ENCODE peak calls at places on chromosomes 1 and 21, in four cellular contexts. F is NCI-H1092, C is activated T-helper 1 cell treated with Interleukin-2 at 50 U/mL for 16 hours, S is endothelial cell. W is an unnamed sample.

GRCh38 chr1:67616394-67616985 is 68.5 kb upstream of the GADD45A start:
- DNase-seq in S (no peak), C (no peak), F (no peak), W (no peak)

GRCh38 chr21:28136687-28137086 is 856.0 kb downstream of the LTN1 start:
- DNase-seq in C (no peak), S (no peak), F (no peak), W (no peak)

GRCh38 chr1:33930346-33931114 is 66.7 kb downstream of the HMGB4 start:
- DNase-seq in C (no peak), F (peak), S (no peak), W (no peak)

GRCh38 chr21:25636727-25637126 is 2.3 kb upstream of the JAM2 start:
- DNase-seq in S (no peak), F (no peak), C (no peak), W (no peak)

GRCh38 chr21:15050588-15051377 is 14.0 kb downstream of the NRIP1 start:
- DNase-seq in F (no peak), S (no peak), C (no peak), W (no peak)

GRCh38 chr1:92599184-92599583 is 112.5 kb upstream of the GFI1 start:
- DNase-seq in F (no peak), C (no peak), S (no peak), W (no peak)

GRCh38 chr1:111399792-111400610 is 27.5 kb downstream of the OVGP1 start:
- DNase-seq in S (peak), C (no peak), F (no peak), W (no peak)

GRCh38 chr1:212218911-212219310 is 66.3 kb upstream of the PPP2R5A start:
- DNase-seq in F (no peak), C (no peak), S (no peak), W (no peak)

GRCh38 chr1:169321539-169321938 is 46.1 kb downstream of the NME7 start:
- DNase-seq in S (no peak), F (no peak), C (no peak), W (no peak)

GRCh38 chr1:205356424-205357151 is at the start of gene KLHDC8A:
- DNase-seq in C (no peak), S (no peak), F (peak), W (no peak)

GRCh38 chr21:37460196-37460595 is 93.6 kb downstream of the DYRK1A start:
- DNase-seq in F (no peak), S (peak), C (no peak), W (no peak)

GRCh38 chr1:33055210-33055991 is 18.7 kb upstream of the AK2 start:
- DNase-seq in S (peak), F (peak), C (no peak), W (no peak)

GRCh38 chr1:51170342-51170741 is 65.7 kb upstream of the RNF11 start:
- DNase-seq in C (no peak), F (no peak), S (no peak), W (no peak)

GRCh38 chr1:169186106-169186505 is 79.6 kb downstream of the ATP1B1 start:
- DNase-seq in F (no peak), S (no peak), C (no peak), W (no peak)

GRCh38 chr1:240946926-240947325 is 335.0 kb upstream of the GREM2 start:
- DNase-seq in F (no peak), S (peak), C (no peak), W (no peak)

GRCh38 chr1:48017716-48018115 is 20.5 kb upstream of the TRABD2B start:
- DNase-seq in F (no peak), S (no peak), C (no peak), W (no peak)

GRCh38 chr1:228810855-228811654 is 75.8 kb downstream of the RHOU start:
- DNase-seq in F (no peak), S (no peak), C (no peak), W (no peak)

GRCh38 chr1:201051399-201051798 is 27.9 kb upstream of the KIF21B start:
- DNase-seq in C (no peak), S (no peak), F (no peak), W (no peak)

GRCh38 chr1:29460211-29460610 is 223.9 kb downstream of the PTPRU start:
- DNase-seq in S (no peak), C (no peak), F (no peak), W (no peak)

GRCh38 chr1:189125694-189126093 is 1352.0 kb downstream of the BRINP3 start:
- DNase-seq in S (no peak), F (no peak), C (no peak), W (no peak)

GRCh38 chr1:106721779-106722178 is 334.7 kb upstream of the PRMT6 start:
- DNase-seq in S (no peak), C (no peak), F (peak), W (no peak)

GRCh38 chr21:34077888-34078287 is 4.5 kb downstream of the MRPS6 start:
- DNase-seq in S (no peak), F (no peak), C (no peak), W (no peak)

GRCh38 chr21:36699546-36700294 is 805 bp downstream of the SIM2 start:
- DNase-seq in F (no peak), S (peak), C (no peak), W (no peak)